ENCODE peak calls at places on chromosomes 3 and 15, in seven cellular contexts. One of them, this sample, is unnamed.
A peak's percentile ranks its signal among the peaks of the same experiment; 100 is the strongest.

GRCh38 chr15:39786444-39787056 is 3.9 kb upstream of the FSIP1 start:
- DNase-seq in K562: peak; percentile 48
- DNase-seq in IMR-90: peak; percentile 75
- DNase-seq in A549: peak; percentile 44
- DNase-seq in HepG2: peak; percentile 47
- DNase-seq in SK-N-SH: peak; percentile 66
- DNase-seq in H1: no peak
- DNase-seq in this sample: no peak

GRCh38 chr3:151096697-151097096 is 11.2 kb downstream of the MED12L start:
- DNase-seq in K562: no peak
- DNase-seq in IMR-90: no peak
- DNase-seq in A549: no peak
- DNase-seq in HepG2: no peak
- DNase-seq in SK-N-SH: no peak
- DNase-seq in H1: no peak
- DNase-seq in this sample: no peak

GRCh38 chr3:77513541-77513940 is 473.6 kb downstream of the ROBO2 start:
- DNase-seq in K562: no peak
- DNase-seq in IMR-90: no peak
- DNase-seq in A549: no peak
- DNase-seq in HepG2: no peak
- DNase-seq in SK-N-SH: peak; percentile 15
- DNase-seq in H1: no peak
- DNase-seq in this sample: no peak

GRCh38 chr3:71989165-71989564 is 204.2 kb upstream of the PROK2 start:
- DNase-seq in K562: no peak
- DNase-seq in IMR-90: peak; percentile 13
- DNase-seq in A549: peak; percentile 37
- DNase-seq in HepG2: no peak
- DNase-seq in SK-N-SH: no peak
- DNase-seq in H1: no peak
- DNase-seq in this sample: no peak

GRCh38 chr3:65979731-65980130 is 59.0 kb downstream of the MAGI1 start:
- DNase-seq in K562: no peak
- DNase-seq in IMR-90: peak; percentile 75
- DNase-seq in A549: no peak
- DNase-seq in HepG2: no peak
- DNase-seq in SK-N-SH: no peak
- DNase-seq in H1: no peak
- DNase-seq in this sample: no peak

GRCh38 chr3:129413687-129414506 is 14.5 kb downstream of the EFCAB12 start:
- DNase-seq in K562: peak; percentile 65
- DNase-seq in IMR-90: peak; percentile 99
- DNase-seq in A549: peak; percentile 87
- DNase-seq in HepG2: peak; percentile 91
- DNase-seq in SK-N-SH: no peak
- DNase-seq in H1: no peak
- DNase-seq in this sample: no peak

GRCh38 chr3:27666277-27666676 is 55.8 kb downstream of the EOMES start:
- DNase-seq in K562: no peak
- DNase-seq in IMR-90: no peak
- DNase-seq in A549: no peak
- DNase-seq in HepG2: no peak
- DNase-seq in SK-N-SH: no peak
- DNase-seq in H1: no peak
- DNase-seq in this sample: no peak

GRCh38 chr3:82364827-82365226 is 603.4 kb upstream of the GBE1 start:
- DNase-seq in K562: no peak
- DNase-seq in IMR-90: no peak
- DNase-seq in A549: no peak
- DNase-seq in HepG2: no peak
- DNase-seq in SK-N-SH: no peak
- DNase-seq in H1: no peak
- DNase-seq in this sample: no peak

GRCh38 chr3:135009014-135009413 is 214.0 kb downstream of the EPHB1 start:
- DNase-seq in K562: no peak
- DNase-seq in IMR-90: no peak
- DNase-seq in A549: no peak
- DNase-seq in HepG2: no peak
- DNase-seq in SK-N-SH: no peak
- DNase-seq in H1: no peak
- DNase-seq in this sample: no peak

GRCh38 chr3:105798381-105798934 is 70.4 kb downstream of the CBLB start:
- DNase-seq in K562: no peak
- DNase-seq in IMR-90: no peak
- DNase-seq in A549: no peak
- DNase-seq in HepG2: no peak
- DNase-seq in SK-N-SH: peak; percentile 24
- DNase-seq in H1: no peak
- DNase-seq in this sample: peak; percentile 51
- TF ChIP-seq RFX5 in K562: no peak
- TF ChIP-seq RFX5 in IMR-90: no peak
- TF ChIP-seq RFX5 in A549: no peak
- TF ChIP-seq RFX5 in HepG2: no peak
- TF ChIP-seq RFX5 in SK-N-SH: no peak
- TF ChIP-seq RFX5 in H1: no peak
- TF ChIP-seq RFX5 in this sample: no peak

GRCh38 chr15:42014406-42014805 is 6.4 kb downstream of the PLA2G4E start:
- DNase-seq in K562: no peak
- DNase-seq in IMR-90: no peak
- DNase-seq in A549: no peak
- DNase-seq in HepG2: no peak
- DNase-seq in SK-N-SH: no peak
- DNase-seq in H1: no peak
- DNase-seq in this sample: no peak
- TF ChIP-seq RFX5 in K562: no peak
- TF ChIP-seq RFX5 in IMR-90: no peak
- TF ChIP-seq RFX5 in A549: no peak
- TF ChIP-seq RFX5 in HepG2: no peak
- TF ChIP-seq RFX5 in SK-N-SH: no peak
- TF ChIP-seq RFX5 in H1: no peak
- TF ChIP-seq RFX5 in this sample: no peak

GRCh38 chr15:83057660-83058376 is 9.2 kb downstream of the BTBD1 start:
- DNase-seq in K562: no peak
- DNase-seq in IMR-90: no peak
- DNase-seq in A549: no peak
- DNase-seq in HepG2: no peak
- DNase-seq in SK-N-SH: no peak
- DNase-seq in H1: no peak
- DNase-seq in this sample: no peak

GRCh38 chr15:83057002-83057401 is 10.1 kb downstream of the BTBD1 start:
- DNase-seq in K562: no peak
- DNase-seq in IMR-90: no peak
- DNase-seq in A549: no peak
- DNase-seq in HepG2: no peak
- DNase-seq in SK-N-SH: no peak
- DNase-seq in H1: no peak
- DNase-seq in this sample: no peak

DNA sequence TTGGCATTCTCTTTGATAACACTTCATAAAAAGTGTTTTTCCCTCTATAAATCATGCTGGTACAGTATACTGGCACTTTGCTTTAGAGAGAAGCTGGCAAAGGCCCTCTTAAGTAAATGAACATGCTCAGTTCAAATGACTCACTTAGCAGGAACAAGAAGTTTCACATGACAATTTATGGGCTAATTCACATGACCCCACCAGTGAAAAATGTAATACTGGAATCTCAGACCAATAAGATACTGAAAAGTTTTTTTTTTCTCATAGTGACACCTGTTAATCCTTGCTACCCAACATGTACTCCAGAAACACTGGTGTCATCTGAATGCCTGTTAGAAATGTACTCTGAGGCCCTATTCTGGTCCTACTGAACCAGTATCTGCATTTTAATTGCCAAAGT is 13.9 kb downstream of the BTBD1 start:
- DNase-seq in K562: no peak
- DNase-seq in IMR-90: peak; percentile 86
- DNase-seq in A549: peak; percentile 31
- DNase-seq in HepG2: no peak
- DNase-seq in SK-N-SH: no peak
- DNase-seq in H1: no peak
- DNase-seq in this sample: no peak
- TF ChIP-seq RFX5 in K562: no peak
- TF ChIP-seq RFX5 in IMR-90: no peak
- TF ChIP-seq RFX5 in A549: no peak
- TF ChIP-seq RFX5 in HepG2: no peak
- TF ChIP-seq RFX5 in SK-N-SH: no peak
- TF ChIP-seq RFX5 in H1: no peak
- TF ChIP-seq RFX5 in this sample: no peak

GRCh38 chr15:80601256-80601655 is 93.9 kb upstream of the ABHD17C start:
- DNase-seq in K562: no peak
- DNase-seq in IMR-90: no peak
- DNase-seq in A549: no peak
- DNase-seq in HepG2: no peak
- DNase-seq in SK-N-SH: no peak
- DNase-seq in H1: no peak
- DNase-seq in this sample: no peak
- TF ChIP-seq RFX5 in K562: no peak
- TF ChIP-seq RFX5 in IMR-90: no peak
- TF ChIP-seq RFX5 in A549: no peak
- TF ChIP-seq RFX5 in HepG2: no peak
- TF ChIP-seq RFX5 in SK-N-SH: no peak
- TF ChIP-seq RFX5 in H1: no peak
- TF ChIP-seq RFX5 in this sample: no peak

This sample was measured in GM12878.